ENCODE peak calls at places on chromosomes 7 and 10, in five cellular contexts. One of them, this sample, is unnamed.

GRCh38 chr7:66696774-66697191 is 43.8 kb upstream of the RABGEF1 start:
- DNase-seq in iris pigment epithelial cell: no peak
- DNase-seq in GM23248: peak; percentile 57
- DNase-seq in astrocyte of the spinal cord: no peak
- DNase-seq in NCI-H460: no peak
- DNase-seq in this sample: peak; percentile 91

GRCh38 chr10:79239275-79239779 is 107.9 kb upstream of the PPIF start:
- DNase-seq in NCI-H460: no peak
- DNase-seq in astrocyte of the spinal cord: peak; percentile 37
- DNase-seq in GM23248: peak; percentile 86
- DNase-seq in iris pigment epithelial cell: peak; percentile 28
- DNase-seq in this sample: peak; percentile 19

GRCh38 chr7:66221442-66221841 is 16.3 kb downstream of the TPST1 start:
- DNase-seq in astrocyte of the spinal cord: no peak
- DNase-seq in iris pigment epithelial cell: no peak
- DNase-seq in NCI-H460: no peak
- DNase-seq in GM23248: peak; percentile 63
- DNase-seq in this sample: no peak

GRCh38 chr7:101586078-101586941 is 42.8 kb downstream of the MYL10 start:
- DNase-seq in iris pigment epithelial cell: no peak
- DNase-seq in NCI-H460: no peak
- DNase-seq in GM23248: no peak
- DNase-seq in astrocyte of the spinal cord: no peak
- DNase-seq in this sample: no peak

GRCh38 chr7:101023839-101024238 is 4.0 kb downstream of the MUC17 start:
- DNase-seq in GM23248: no peak
- DNase-seq in iris pigment epithelial cell: no peak
- DNase-seq in astrocyte of the spinal cord: no peak
- DNase-seq in NCI-H460: no peak
- DNase-seq in this sample: peak; percentile 17

GRCh38 chr7:26403640-26404039 is 112.0 kb downstream of the SNX10 start:
- DNase-seq in NCI-H460: no peak
- DNase-seq in iris pigment epithelial cell: no peak
- DNase-seq in GM23248: no peak
- DNase-seq in astrocyte of the spinal cord: no peak
- DNase-seq in this sample: no peak

GRCh38 chr10:103805781-103806180 is 49.6 kb downstream of the SH3PXD2A start:
- DNase-seq in GM23248: no peak
- DNase-seq in NCI-H460: no peak
- DNase-seq in astrocyte of the spinal cord: no peak
- DNase-seq in iris pigment epithelial cell: no peak
- DNase-seq in this sample: no peak

GRCh38 chr10:70925377-70926214 is 37.2 kb upstream of the PCBD1 start:
- DNase-seq in GM23248: peak; percentile 46
- DNase-seq in NCI-H460: peak; percentile 23
- DNase-seq in astrocyte of the spinal cord: peak; percentile 12
- DNase-seq in iris pigment epithelial cell: peak; percentile 21
- DNase-seq in this sample: no peak

GRCh38 chr7:64307254-64308018 is 6.3 kb upstream of the ZNF736 start:
- DNase-seq in GM23248: peak; percentile 92
- DNase-seq in NCI-H460: no peak
- DNase-seq in iris pigment epithelial cell: peak; percentile 77
- DNase-seq in astrocyte of the spinal cord: peak; percentile 81
- DNase-seq in this sample: peak; percentile 89

GRCh38 chr10:105023706-105024105 is 382.6 kb downstream of the SORCS3 start:
- DNase-seq in NCI-H460: no peak
- DNase-seq in GM23248: no peak
- DNase-seq in astrocyte of the spinal cord: peak; percentile 48
- DNase-seq in iris pigment epithelial cell: peak; percentile 9
- DNase-seq in this sample: no peak

GRCh38 chr7:158601090-158601489 is 13.5 kb upstream of the PTPRN2 start:
- DNase-seq in astrocyte of the spinal cord: no peak
- DNase-seq in NCI-H460: no peak
- DNase-seq in GM23248: no peak
- DNase-seq in iris pigment epithelial cell: no peak
- DNase-seq in this sample: no peak

GRCh38 chr7:101386558-101387199 is 24.0 kb downstream of the COL26A1 start:
- DNase-seq in astrocyte of the spinal cord: no peak
- DNase-seq in NCI-H460: no peak
- DNase-seq in GM23248: peak; percentile 68
- DNase-seq in iris pigment epithelial cell: no peak
- DNase-seq in this sample: peak; percentile 92

GRCh38 chr7:149783386-149784250 is 10.2 kb upstream of the ZNF467 start:
- DNase-seq in GM23248: no peak
- DNase-seq in iris pigment epithelial cell: no peak
- DNase-seq in astrocyte of the spinal cord: no peak
- DNase-seq in NCI-H460: no peak
- DNase-seq in this sample: no peak

GRCh38 chr7:135994466-135995205 is 17.5 kb upstream of the MTPN start:
- DNase-seq in NCI-H460: no peak
- DNase-seq in iris pigment epithelial cell: peak; percentile 75
- DNase-seq in astrocyte of the spinal cord: peak; percentile 57
- DNase-seq in GM23248: peak; percentile 76
- DNase-seq in this sample: peak; percentile 45

GRCh38 chr10:118459642-118460193 is 117.6 kb upstream of the FAM204A start:
- DNase-seq in iris pigment epithelial cell: peak; percentile 50
- DNase-seq in NCI-H460: peak; percentile 67
- DNase-seq in GM23248: peak; percentile 78
- DNase-seq in astrocyte of the spinal cord: peak; percentile 58
- DNase-seq in this sample: peak; percentile 61

GRCh38 chr7:140617081-140617480 is 23.5 kb downstream of the DENND2A start:
- DNase-seq in NCI-H460: no peak
- DNase-seq in iris pigment epithelial cell: no peak
- DNase-seq in astrocyte of the spinal cord: no peak
- DNase-seq in GM23248: no peak
- DNase-seq in this sample: no peak

GRCh38 chr10:440127-440526 is 249.3 kb downstream of the DIP2C start:
- DNase-seq in NCI-H460: no peak
- DNase-seq in iris pigment epithelial cell: no peak
- DNase-seq in GM23248: no peak
- DNase-seq in astrocyte of the spinal cord: no peak
- DNase-seq in this sample: no peak

GRCh38 chr10:121927361-121927840 is 430 bp downstream of the ATE1 start:
- DNase-seq in astrocyte of the spinal cord: peak; percentile 47
- DNase-seq in GM23248: peak; percentile 85
- DNase-seq in iris pigment epithelial cell: peak; percentile 63
- DNase-seq in NCI-H460: peak; percentile 40
- DNase-seq in this sample: peak; percentile 49

This sample was measured in LHCN-M2.